ENCODE peak calls at places on chromosomes 12 and 14, in eight cellular contexts. J is AG09319, V is left ventricle myocardium inferior, U is ascending aorta, M is BE2C, B is neural crest cell, O is OCI-LY7, Y is testis. L is an unnamed sample.

GRCh38 chr12:126055521-126055920 is 990.3 kb downstream of the AACS start:
- DNase-seq in M (no peak), J (no peak), B (no peak), V (no peak), U (no peak), Y (no peak), O (no peak), L (no peak)

GRCh38 chr14:59254146-59254910 is 65.9 kb downstream of the DAAM1 start:
- DNase-seq in J (peak), O (no peak), V (peak), Y (peak), U (peak), M (peak), B (no peak), L (no peak)

GRCh38 chr12:34400423-34400881 is 378.2 kb downstream of the ALG10 start:
- DNase-seq in U (no peak), B (no peak), V (peak), O (no peak), J (no peak), M (peak), Y (peak), L (peak)

GRCh38 chr12:105483691-105484090 is 153.2 kb downstream of the C12orf75 start:
- DNase-seq in O (no peak), B (no peak), J (no peak), Y (no peak), M (no peak), V (no peak), U (no peak), L (no peak)

GRCh38 chr12:53485955-53486729 is 13.1 kb downstream of the MAP3K12 start:
- DNase-seq in U (no peak), V (no peak), M (no peak), O (no peak), J (no peak), Y (no peak), B (no peak), L (no peak)

GRCh38 chr12:109550310-109550680 is 23.0 kb downstream of the MMAB start:
- DNase-seq in U (no peak), B (no peak), M (no peak), J (no peak), V (no peak), Y (no peak), O (no peak), L (no peak)

GRCh38 chr12:4037747-4038312 is 164.6 kb upstream of the PARP11 start:
- DNase-seq in M (no peak), B (peak), V (no peak), O (no peak), Y (peak), J (no peak), U (no peak), L (no peak)

GRCh38 chr12:7144414-7145120 is 14.4 kb downstream of the CLSTN3 start:
- DNase-seq in V (no peak), U (no peak), O (peak), J (no peak), M (no peak), B (no peak), Y (no peak), L (no peak)

GRCh38 chr12:105036937-105037649 is 47.2 kb downstream of the ALDH1L2 start:
- DNase-seq in M (no peak), J (no peak), O (no peak), Y (no peak), U (no peak), B (no peak), V (no peak), L (no peak)

GRCh38 chr14:96792003-96792402 is 5.2 kb upstream of the VRK1 start:
- DNase-seq in J (no peak), Y (no peak), U (no peak), M (no peak), V (no peak), B (no peak), O (no peak), L (no peak)

GRCh38 chr12:21073822-21074460 is 57.1 kb upstream of the SLCO1B1 start:
- DNase-seq in Y (no peak), V (no peak), M (no peak), U (no peak), O (no peak), J (no peak), B (no peak), L (no peak)

GRCh38 chr12:91774471-91774921 is 371.1 kb downstream of the BTG1 start:
- DNase-seq in B (no peak), O (no peak), J (peak), Y (no peak), M (no peak), U (no peak), V (no peak), L (no peak)

GRCh38 chr14:77570706-77571293 is 45.6 kb downstream of the SPTLC2 start:
- DNase-seq in J (no peak), Y (no peak), B (no peak), O (no peak), V (no peak), M (peak), U (no peak), L (no peak)

GRCh38 chr12:1470051-1470450 is 124.3 kb downstream of the FBXL14 start:
- DNase-seq in M (no peak), V (no peak), O (no peak), B (no peak), J (no peak), U (no peak), Y (peak), L (no peak)

GRCh38 chr12:67747869-67748760 is 99.6 kb downstream of the DYRK2 start:
- DNase-seq in J (peak), V (no peak), B (no peak), O (no peak), Y (no peak), U (no peak), M (no peak), L (no peak)

GRCh38 chr12:104291867-104292524 is 11.5 kb upstream of the EID3 start:
- DNase-seq in B (no peak), M (no peak), V (no peak), Y (no peak), O (no peak), U (no peak), J (no peak), L (no peak)

GRCh38 chr12:16473610-16474326 is 126.3 kb downstream of the MGST1 start:
- DNase-seq in B (no peak), Y (no peak), O (no peak), U (no peak), V (no peak), M (no peak), J (peak), L (no peak)

GRCh38 chr12:49683604-49684309 is 23.4 kb downstream of the FMNL3 start:
- DNase-seq in O (no peak), V (no peak), U (no peak), Y (no peak), M (no peak), J (no peak), B (no peak), L (no peak)

GRCh38 chr12:120830052-120830940 is 73.9 kb downstream of the SPPL3 start:
- DNase-seq in M (no peak), V (no peak), B (no peak), J (no peak), Y (no peak), U (no peak), O (no peak), L (no peak)

GRCh38 chr12:65565601-65566560 is 258.4 kb upstream of the HMGA2 start:
- DNase-seq in U (no peak), V (no peak), M (no peak), Y (no peak), B (no peak), J (peak), O (no peak), L (no peak)

GRCh38 chr12:100133200-100133599 is 9.5 kb downstream of the BLTP3B start:
- DNase-seq in B (no peak), M (no peak), U (no peak), J (no peak), V (no peak), Y (no peak), O (no peak), L (no peak)

GRCh38 chr12:100123316-100124095 is 19.2 kb downstream of the BLTP3B start:
- DNase-seq in J (no peak), V (no peak), M (peak), U (no peak), Y (no peak), B (no peak), O (no peak), L (no peak)

GRCh38 chr12:100127766-100128508 is 14.7 kb downstream of the BLTP3B start:
- DNase-seq in O (peak), M (no peak), V (no peak), Y (no peak), U (no peak), J (peak), B (no peak), L (no peak)

GRCh38 chr12:100128509-100128908 is 14.2 kb downstream of the BLTP3B start:
- DNase-seq in M (peak), B (no peak), J (no peak), V (peak), U (peak), Y (no peak), O (no peak), L (no peak)
- TF ChIP-seq CTCF in M (peak), B (peak), J (peak), V (peak), U (peak), Y (no peak), O (peak), L (no peak)

GRCh38 chr12:47184813-47185212 is 105.1 kb upstream of the AMIGO2 start:
- DNase-seq in V (no peak), O (no peak), M (no peak), J (no peak), B (no peak), U (no peak), Y (no peak), L (no peak)
- TF ChIP-seq CTCF in V (no peak), O (no peak), M (no peak), J (no peak), B (no peak), U (no peak), Y (no peak), L (no peak)

DNA sequence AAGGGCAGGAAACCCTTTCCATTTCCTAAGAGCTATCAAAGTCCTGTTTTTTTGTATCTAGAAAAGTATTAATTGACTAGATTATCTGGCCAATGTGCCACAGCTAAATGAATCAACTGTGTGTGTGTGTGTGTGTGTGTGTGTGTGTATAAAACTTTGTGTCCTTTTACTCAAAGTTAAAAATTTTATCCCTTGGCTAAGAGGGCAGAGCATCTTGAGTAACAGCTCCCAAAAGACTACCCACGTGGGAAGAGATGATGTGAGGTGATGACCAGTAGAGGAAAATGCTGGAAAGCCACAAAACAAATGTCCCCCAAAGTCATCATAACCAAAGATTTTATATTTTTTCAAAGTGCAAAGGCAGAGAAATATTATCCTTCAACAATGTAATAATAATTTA is 90.3 kb downstream of the FAR2 start:
- DNase-seq in U (no peak), J (no peak), M (no peak), O (no peak), Y (no peak), V (no peak), B (no peak), L (no peak)
- TF ChIP-seq CTCF in U (no peak), J (no peak), M (no peak), O (no peak), Y (no peak), V (no peak), B (no peak), L (no peak)

GRCh38 chr14:23696706-23697239 is 60.6 kb downstream of the DHRS2 start:
- DNase-seq in B (no peak), O (no peak), U (no peak), Y (peak), J (no peak), V (no peak), M (no peak), L (no peak)
- TF ChIP-seq CTCF in B (no peak), O (no peak), U (no peak), Y (no peak), J (no peak), V (no peak), M (no peak), L (no peak)

GRCh38 chr12:89951050-89951693 is 242.5 kb upstream of the ATP2B1 start:
- DNase-seq in V (no peak), M (peak), U (no peak), J (no peak), Y (no peak), B (no peak), O (no peak), L (no peak)

GRCh38 chr12:89947437-89948265 is 239.0 kb upstream of the ATP2B1 start:
- DNase-seq in V (no peak), M (no peak), Y (no peak), J (peak), O (no peak), B (no peak), U (no peak), L (no peak)

GRCh38 chr12:89948266-89949175 is 239.9 kb upstream of the ATP2B1 start:
- DNase-seq in B (no peak), Y (no peak), U (no peak), J (no peak), M (no peak), V (no peak), O (no peak), L (no peak)

GRCh38 chr12:89950421-89950820 is 241.8 kb upstream of the ATP2B1 start:
- DNase-seq in B (no peak), V (no peak), Y (no peak), M (no peak), O (no peak), U (no peak), J (no peak), L (no peak)

DNA sequence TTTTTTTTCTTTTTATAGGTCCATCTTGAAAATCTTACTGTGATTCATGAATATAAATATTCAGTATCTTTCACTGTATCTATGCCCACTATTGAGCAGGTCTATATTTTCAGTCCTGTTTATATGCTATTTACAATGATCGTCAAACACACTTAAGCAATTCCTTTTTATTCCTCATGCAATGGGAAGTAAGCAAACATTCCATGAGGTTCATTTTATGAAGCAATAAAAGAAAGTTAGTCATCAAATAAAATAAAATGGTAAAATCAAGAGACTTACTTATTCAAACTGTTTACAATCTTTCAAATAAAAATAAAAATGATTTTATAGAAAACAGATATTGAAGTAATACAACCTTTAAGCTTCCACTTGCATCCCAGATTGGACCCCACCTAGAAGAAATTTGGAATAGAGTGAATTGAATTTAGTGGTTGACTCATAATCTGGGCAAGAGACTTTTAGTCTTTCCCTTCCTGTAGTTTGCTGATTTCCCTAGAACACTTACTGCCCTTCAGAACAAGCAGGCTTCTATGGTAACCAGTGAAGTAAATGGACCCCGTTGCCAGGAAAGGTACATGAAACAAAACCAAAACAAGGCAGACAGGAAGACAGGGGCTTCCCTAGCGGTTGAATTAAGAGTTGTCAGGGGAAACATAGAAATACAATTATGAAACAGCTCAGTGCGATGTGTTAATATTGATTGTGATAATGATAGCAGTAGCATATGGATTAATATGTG is 241.0 kb upstream of the ATP2B1 start:
- DNase-seq in M (no peak), Y (no peak), O (peak), B (no peak), U (no peak), J (peak), V (no peak), L (no peak)
- TF ChIP-seq CTCF in M (no peak), Y (no peak), O (peak), B (peak), U (no peak), J (no peak), V (peak), L (no peak)

GRCh38 chr14:89638888-89639287 is 221.9 kb upstream of the FOXN3 start:
- DNase-seq in M (no peak), B (no peak), J (no peak), U (no peak), Y (no peak), O (no peak), V (no peak), L (no peak)
- TF ChIP-seq CTCF in M (no peak), B (no peak), J (no peak), U (no peak), Y (no peak), O (no peak), V (no peak), L (no peak)

GRCh38 chr12:12008232-12008850 is 62.4 kb upstream of the BCL2L14 start:
- DNase-seq in V (no peak), O (peak), J (no peak), B (peak), U (no peak), M (no peak), Y (no peak), L (no peak)
- TF ChIP-seq CTCF in V (no peak), O (peak), J (peak), B (peak), U (no peak), M (peak), Y (peak), L (no peak)

L was measured in mesothelial cell of epicardium.